ENCODE peak calls at places on chromosomes 4 and X, in five cellular contexts. C is astrocyte of the cerebellum, Q is foreskin fibroblast, V is cardiac fibroblast, B is AG10803. M is an unnamed sample.

GRCh38 chrX:39859991-39860861 is 237.5 kb downstream of the BCOR start:
- DNase-seq in C (no peak), Q (no peak), V (peak; percentile 75), B (peak; percentile 36), M (no peak)

GRCh38 chrX:140701480-140701879 is 8.1 kb upstream of the LINC00632 start:
- DNase-seq in C (no peak), Q (no peak), V (peak; percentile 62), B (peak; percentile 27), M (no peak)

GRCh38 chr4:13656569-13656988 is 29.1 kb upstream of the BOD1L1 start:
- DNase-seq in C (peak; percentile 53), Q (peak; percentile 49), V (peak; percentile 83), B (peak; percentile 65), M (no peak)

GRCh38 chr4:109128589-109128988 is 173.9 kb downstream of the COL25A1 start:
- DNase-seq in C (no peak), Q (no peak), V (no peak), B (no peak), M (no peak)

GRCh38 chrX:153935326-153935851 is 552 bp upstream of the NAA10 start:
- DNase-seq in C (no peak), Q (no peak), V (no peak), B (no peak), M (no peak)

GRCh38 chr4:189506080-189506479 is 434.6 kb upstream of the FRG1 start:
- DNase-seq in C (no peak), Q (no peak), V (no peak), B (no peak), M (no peak)

GRCh38 chr4:181685461-181685860 is 557.7 kb upstream of the TENM3 start:
- DNase-seq in C (no peak), Q (no peak), V (peak; percentile 27), B (peak; percentile 54), M (no peak)

GRCh38 chr4:2400841-2401609 is 17.4 kb downstream of the ZFYVE28 start:
- DNase-seq in C (no peak), Q (no peak), V (no peak), B (no peak), M (no peak)

GRCh38 chr4:140150886-140151699 is 2.9 kb downstream of the MAML3 start:
- DNase-seq in C (peak; percentile 90), Q (peak; percentile 94), V (peak; percentile 98), B (peak; percentile 95), M (no peak)

GRCh38 chr4:121113680-121114079 is 41.3 kb upstream of the NDNF start:
- DNase-seq in C (no peak), Q (no peak), V (no peak), B (no peak), M (no peak)

GRCh38 chrX:53084863-53085262 is 2.7 kb downstream of the TSPYL2 start:
- DNase-seq in C (no peak), Q (no peak), V (no peak), B (no peak), M (no peak)

GRCh38 chr4:159979351-159979750 is 876.5 kb downstream of the RAPGEF2 start:
- DNase-seq in C (no peak), Q (no peak), V (no peak), B (no peak), M (no peak)

GRCh38 chr4:12211636-12212035 is 782.9 kb upstream of the HS3ST1 start:
- DNase-seq in C (no peak), Q (no peak), V (no peak), B (no peak), M (no peak)

GRCh38 chr4:56937262-56937661 is 29.6 kb downstream of the REST start:
- DNase-seq in C (peak; percentile 32), Q (peak; percentile 80), V (peak; percentile 73), B (peak; percentile 75), M (peak; percentile 52)

GRCh38 chr4:151166662-151167061 is 67.2 kb downstream of the RPS3A start:
- DNase-seq in C (no peak), Q (no peak), V (no peak), B (no peak), M (no peak)
- TF ChIP-seq CTCF in C (no peak), Q (no peak), V (no peak), B (no peak), M (no peak)

GRCh38 chrX:110123331-110123782 is 120.4 kb downstream of the TMEM164 start:
- DNase-seq in C (no peak), Q (no peak), V (peak; percentile 31), B (no peak), M (no peak)

GRCh38 chrX:110119480-110119879 is 116.6 kb downstream of the TMEM164 start:
- DNase-seq in C (no peak), Q (no peak), V (no peak), B (no peak), M (no peak)

GRCh38 chrX:110120025-110120424 is 117.1 kb downstream of the TMEM164 start:
- DNase-seq in C (no peak), Q (no peak), V (peak; percentile 26), B (no peak), M (no peak)

GRCh38 chrX:110131031-110131430 is 128.1 kb downstream of the TMEM164 start:
- DNase-seq in C (no peak), Q (no peak), V (no peak), B (no peak), M (no peak)

GRCh38 chrX:110125435-110125834 is 122.5 kb downstream of the TMEM164 start:
- DNase-seq in C (no peak), Q (no peak), V (peak; percentile 21), B (no peak), M (no peak)
- TF ChIP-seq CTCF in C (peak; percentile 59), Q (peak; percentile 16), V (peak; percentile 3), B (peak; percentile 21), M (peak; percentile 17)

GRCh38 chr4:6908397-6909112 is 1.1 kb upstream of the TBC1D14 start:
- DNase-seq in C (no peak), Q (no peak), V (peak; percentile 57), B (peak; percentile 55), M (no peak)

GRCh38 chr4:6907658-6908191 is 1.9 kb upstream of the TBC1D14 start:
- DNase-seq in C (no peak), Q (no peak), V (peak; percentile 48), B (no peak), M (no peak)

GRCh38 chr4:6910340-6910959 is 824 bp downstream of the TBC1D14 start:
- DNase-seq in C (no peak), Q (no peak), V (no peak), B (no peak), M (no peak)

GRCh38 chr4:6909970-6910339 is 329 bp downstream of the TBC1D14 start:
- DNase-seq in C (no peak), Q (no peak), V (no peak), B (no peak), M (no peak)

DNA sequence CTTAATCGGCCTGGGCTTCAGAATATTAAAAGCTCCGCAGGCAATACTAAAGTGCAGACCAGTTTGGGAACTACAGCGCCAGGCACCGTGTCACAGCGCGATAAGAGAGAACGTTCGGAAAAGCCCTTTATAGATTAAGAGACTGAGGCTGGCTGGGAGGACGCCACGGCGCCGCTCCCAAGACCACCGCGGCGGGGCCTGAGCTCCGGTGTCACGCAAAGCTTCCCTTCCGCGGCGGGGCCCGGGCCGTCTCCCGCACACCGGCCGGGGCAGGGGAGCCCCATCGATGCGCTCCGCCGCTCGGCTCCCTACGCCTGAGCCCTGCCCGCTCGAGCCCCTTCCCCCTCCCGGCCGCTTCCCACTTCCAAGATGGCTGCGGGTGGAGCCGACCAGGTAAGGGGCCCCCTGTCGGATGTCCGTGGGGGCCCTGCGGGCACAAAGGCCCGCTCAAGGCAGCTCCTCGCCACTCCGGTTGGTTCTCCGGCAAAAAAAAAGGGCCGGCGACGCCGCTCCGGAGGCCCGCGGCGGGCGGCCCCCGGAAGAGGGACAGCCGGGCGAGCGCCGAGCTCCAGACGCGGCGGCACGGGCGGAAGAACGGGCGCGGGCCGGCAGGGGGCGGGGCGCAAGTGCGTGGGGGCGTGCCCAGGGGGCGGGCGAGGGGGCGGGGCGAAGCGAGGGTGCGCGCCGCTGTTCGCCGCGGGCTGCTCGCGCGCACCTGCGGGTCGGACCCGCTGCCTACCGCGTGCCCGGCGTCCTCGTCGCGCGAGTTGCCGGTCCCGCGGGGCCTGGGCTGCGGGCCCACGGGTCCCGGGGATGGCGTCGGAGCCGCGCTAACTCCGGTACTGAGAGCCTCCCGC is at the start of gene TBC1D14:
- DNase-seq in C (peak; percentile 63), Q (peak; percentile 82), V (peak; percentile 89), B (peak; percentile 82), M (no peak)
- TF ChIP-seq CTCF in C (no peak), Q (no peak), V (no peak), B (no peak), M (peak; percentile 21)

GRCh38 chr4:93409035-93409434 is 419.5 kb upstream of the ATOH1 start:
- DNase-seq in C (no peak), Q (no peak), V (no peak), B (no peak), M (no peak)
- TF ChIP-seq CTCF in C (no peak), Q (no peak), V (no peak), B (no peak), M (no peak)

DNA sequence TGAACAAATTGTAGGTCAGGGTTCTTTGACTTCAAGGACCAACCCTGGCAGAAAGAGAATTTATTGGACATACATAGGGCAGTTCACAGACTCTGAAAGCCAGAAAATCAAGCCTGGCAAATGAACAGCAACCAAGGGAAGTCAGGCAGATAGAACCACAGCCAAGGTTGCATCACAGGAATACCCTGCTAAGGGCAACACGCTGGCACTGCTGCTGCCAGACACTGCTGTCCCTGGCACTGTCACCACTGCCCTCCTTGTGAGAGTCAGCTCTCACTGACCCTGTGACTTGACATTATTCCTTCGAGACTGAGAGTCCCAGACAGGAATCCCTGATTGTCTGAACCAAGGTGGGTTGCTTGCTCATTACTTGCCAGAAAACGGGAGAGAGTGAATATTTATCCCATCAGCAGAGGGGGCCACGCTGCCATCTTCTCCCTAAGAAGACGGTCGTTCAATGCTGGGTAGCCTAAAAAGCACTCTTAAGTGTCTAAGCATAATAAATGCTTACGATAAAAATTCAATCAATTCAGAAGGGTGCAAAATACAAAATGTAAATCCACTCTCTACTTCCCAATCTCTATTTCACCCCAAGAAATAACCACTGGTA is 23.2 kb upstream of the PTTG2 start:
- DNase-seq in C (no peak), Q (no peak), V (no peak), B (no peak), M (no peak)
- TF ChIP-seq CTCF in C (no peak), Q (no peak), V (no peak), B (no peak), M (no peak)

GRCh38 chr4:86522349-86522748 is 71.8 kb upstream of the PTPN13 start:
- DNase-seq in C (no peak), Q (no peak), V (peak; percentile 29), B (peak; percentile 18), M (no peak)
- TF ChIP-seq CTCF in C (no peak), Q (peak; percentile 19), V (peak; percentile 15), B (peak; percentile 47), M (no peak)

GRCh38 chr4:4619821-4620220 is 78.0 kb upstream of the STX18 start:
- DNase-seq in C (no peak), Q (no peak), V (no peak), B (no peak), M (no peak)
- TF ChIP-seq CTCF in C (no peak), Q (no peak), V (no peak), B (no peak), M (no peak)